ENCODE peak calls at places on chromosomes 12 and 14, in six cellular contexts. W is psoas muscle, Q is esophagus squamous epithelium, X is fibroblast of mammary gland, Z is fibroblast of lung, H is AG09319. T is an unnamed sample.

GRCh38 chr12:12008232-12008850 is 62.4 kb upstream of the BCL2L14 start:
- DNase-seq in W (no peak), Q (no peak), X (no peak), Z (peak; percentile 47), H (no peak), T (no peak)

GRCh38 chr12:62631531-62632520 is 165.2 kb downstream of the MON2 start:
- DNase-seq in W (peak; percentile 68), Q (no peak), X (peak; percentile 90), Z (peak; percentile 91), H (peak; percentile 66), T (no peak)

GRCh38 chr12:104136577-104136976 is 1.4 kb downstream of the NFYB start:
- DNase-seq in W (no peak), Q (no peak), X (peak; percentile 50), Z (peak; percentile 48), H (no peak), T (no peak)

GRCh38 chr14:21379338-21379737 is 4.5 kb downstream of the SUPT16H start:
- DNase-seq in W (no peak), Q (no peak), X (no peak), Z (no peak), H (no peak), T (no peak)

GRCh38 chr14:61744239-61744638 is 18.0 kb upstream of the SNAPC1 start:
- DNase-seq in W (no peak), Q (no peak), X (no peak), Z (no peak), H (no peak), T (no peak)

GRCh38 chr12:66537866-66538265 is 141.0 kb downstream of the GRIP1 start:
- DNase-seq in W (no peak), Q (no peak), X (no peak), Z (no peak), H (no peak), T (no peak)

GRCh38 chr12:92151916-92152315 is 6.3 kb upstream of the BTG1 start:
- DNase-seq in W (no peak), Q (no peak), X (no peak), Z (no peak), H (no peak), T (no peak)

GRCh38 chr12:4540633-4541032 is 1.9 kb downstream of the RAD51AP1 start:
- DNase-seq in W (no peak), Q (no peak), X (no peak), Z (no peak), H (no peak), T (no peak)

GRCh38 chr14:65170768-65171251 is 68.5 kb upstream of the MAX start:
- DNase-seq in W (no peak), Q (no peak), X (peak; percentile 81), Z (peak; percentile 89), H (peak; percentile 57), T (no peak)

GRCh38 chr12:27779416-27779815 is 617 bp upstream of the KLHL42 start:
- DNase-seq in W (no peak), Q (no peak), X (peak; percentile 28), Z (peak; percentile 18), H (no peak), T (no peak)

GRCh38 chr14:20681348-20682126 is 2.8 kb upstream of the RNASE4 start:
- DNase-seq in W (peak; percentile 84), Q (peak; percentile 21), X (peak; percentile 90), Z (peak; percentile 86), H (peak; percentile 73), T (no peak)

GRCh38 chr12:101066489-101066888 is 143.5 kb downstream of the SLC5A8 start:
- DNase-seq in W (no peak), Q (no peak), X (no peak), Z (no peak), H (no peak), T (no peak)

GRCh38 chr14:75497191-75497590 is 25.1 kb upstream of the BATF start:
- DNase-seq in W (no peak), Q (no peak), X (no peak), Z (no peak), H (no peak), T (no peak)

GRCh38 chr14:104913413-104913812 is 11.3 kb upstream of the PLD4 start:
- DNase-seq in W (no peak), Q (no peak), X (no peak), Z (no peak), H (no peak), T (no peak)

GRCh38 chr14:74577948-74578275 is 34.1 kb downstream of the LTBP2 start:
- DNase-seq in W (peak; percentile 21), Q (no peak), X (no peak), Z (no peak), H (no peak), T (no peak)

GRCh38 chr14:63972323-63972932 is 119.6 kb downstream of the SYNE2 start:
- DNase-seq in W (no peak), Q (no peak), X (no peak), Z (no peak), H (no peak), T (no peak)

GRCh38 chr12:106954462-106955376 is 988 bp upstream of the TMEM263 start:
- DNase-seq in W (peak; percentile 77), Q (no peak), X (peak; percentile 42), Z (peak; percentile 34), H (no peak), T (no peak)

GRCh38 chr14:80996049-80996901 is 40.9 kb downstream of the TSHR start:
- DNase-seq in W (no peak), Q (no peak), X (peak; percentile 92), Z (peak; percentile 72), H (peak; percentile 57), T (no peak)

GRCh38 chr12:71045781-71046180 is 112.0 kb downstream of the TSPAN8 start:
- DNase-seq in W (no peak), Q (no peak), X (peak; percentile 96), Z (peak; percentile 45), H (peak; percentile 56), T (no peak)

GRCh38 chr12:77104792-77105191 is 39.4 kb upstream of the E2F7 start:
- DNase-seq in W (no peak), Q (no peak), X (peak; percentile 61), Z (peak; percentile 60), H (no peak), T (no peak)

GRCh38 chr12:1629338-1630080 is 478 bp downstream of the WNT5B start:
- DNase-seq in W (no peak), Q (no peak), X (peak; percentile 15), Z (no peak), H (no peak), T (no peak)

GRCh38 chr12:124426594-124427550 is 132.0 kb downstream of the RFLNA start:
- DNase-seq in W (no peak), Q (no peak), X (peak; percentile 33), Z (no peak), H (no peak), T (no peak)

GRCh38 chr12:120649442-120650248 is 9.2 kb downstream of the CABP1 start:
- DNase-seq in W (no peak), Q (no peak), X (no peak), Z (no peak), H (no peak), T (no peak)

GRCh38 chr12:80763874-80764273 is 47.2 kb downstream of the MYF5 start:
- DNase-seq in W (no peak), Q (no peak), X (peak; percentile 83), Z (peak; percentile 50), H (peak; percentile 22), T (no peak)

GRCh38 chr12:81617915-81618314 is 141.2 kb downstream of the PPFIA2 start:
- DNase-seq in W (no peak), Q (no peak), X (no peak), Z (no peak), H (no peak), T (no peak)

GRCh38 chr14:91877376-91877775 is 10.0 kb upstream of the TC2N start:
- DNase-seq in W (no peak), Q (no peak), X (no peak), Z (no peak), H (no peak), T (no peak)

GRCh38 chr12:62983594-62983993 is 48.6 kb upstream of the PPM1H start:
- DNase-seq in W (no peak), Q (no peak), X (no peak), Z (no peak), H (no peak), T (no peak)

GRCh38 chr14:51283402-51283825 is 43.4 kb downstream of the TMX1 start:
- DNase-seq in W (no peak), Q (no peak), X (peak; percentile 93), Z (peak; percentile 85), H (peak; percentile 85), T (no peak)
- TF ChIP-seq CTCF in W (peak; percentile 81), Q (peak; percentile 95), X (peak; percentile 82), Z (peak; percentile 66), H (peak; percentile 66), T (peak; percentile 51)

GRCh38 chr12:85441740-85442139 is 161.7 kb downstream of the ALX1 start:
- DNase-seq in W (no peak), Q (no peak), X (peak; percentile 9), Z (peak; percentile 6), H (no peak), T (no peak)
- TF ChIP-seq CTCF in W (no peak), Q (no peak), X (peak; percentile 24), Z (no peak), H (peak; percentile 42), T (no peak)

GRCh38 chr14:100072783-100073346 is 7.6 kb downstream of the EVL start:
- DNase-seq in W (no peak), Q (no peak), X (no peak), Z (no peak), H (no peak), T (no peak)
- TF ChIP-seq CTCF in W (no peak), Q (peak; percentile 54), X (no peak), Z (no peak), H (no peak), T (no peak)

GRCh38 chr14:55433880-55434804 is 6.3 kb downstream of the TBPL2 start:
- DNase-seq in W (no peak), Q (no peak), X (no peak), Z (no peak), H (no peak), T (peak; percentile 80)
- TF ChIP-seq CTCF in W (no peak), Q (no peak), X (no peak), Z (no peak), H (no peak), T (no peak)